ENCODE peak calls at places on chromosomes 5 and 9, in seven cellular contexts. Q is Calu3; W is NCI-H1092; F is activated CD4-positive, alpha-beta T cell treated with anti-CD3 and anti-CD28 coated beads, Interleukin-2, amount 50 U/mL, for 1 hour; D is cerebellar cortex; A is OCI-M1; X is NB4. H is an unnamed sample.

GRCh38 chr5:124103671-124104070 is 591.7 kb downstream of the CSNK1G3 start:
- DNase-seq in A (no peak), X (no peak), F (no peak), W (no peak), D (no peak), Q (no peak), H (no peak)

GRCh38 chr5:178214160-178214803 is 9.9 kb downstream of the HNRNPAB start:
- DNase-seq in Q (no peak), F (no peak), A (no peak), D (no peak), W (no peak), X (no peak), H (no peak)

GRCh38 chr9:74245871-74246552 is 251.1 kb upstream of the RORB start:
- DNase-seq in D (no peak), F (no peak), W (no peak), A (no peak), Q (no peak), X (no peak), H (peak)

GRCh38 chr5:139293504-139294371 is at the start of gene MATR3:
- DNase-seq in Q (peak), A (peak), X (peak), F (peak), D (peak), W (peak), H (peak)

GRCh38 chr9:75871624-75872023 is 18.8 kb upstream of the PCSK5 start:
- DNase-seq in W (no peak), A (no peak), D (no peak), F (no peak), X (no peak), Q (no peak), H (no peak)

GRCh38 chr5:35651002-35651756 is 33.5 kb downstream of the SPEF2 start:
- DNase-seq in D (peak), Q (peak), A (peak), W (no peak), X (peak), F (peak), H (peak)

GRCh38 chr9:128103589-128103962 is 24.0 kb downstream of the PTGES2 start:
- DNase-seq in A (no peak), Q (no peak), F (peak), X (no peak), D (no peak), W (no peak), H (no peak)

GRCh38 chr5:40317023-40317422 is 362.7 kb upstream of the PTGER4 start:
- DNase-seq in X (no peak), F (no peak), Q (no peak), D (no peak), A (no peak), W (no peak), H (no peak)

GRCh38 chr5:36613771-36614656 is 7.6 kb downstream of the SLC1A3 start:
- DNase-seq in F (no peak), A (peak), Q (no peak), X (no peak), D (no peak), W (no peak), H (no peak)

GRCh38 chr5:58963361-58963760 is 380.5 kb downstream of the RAB3C start:
- DNase-seq in A (no peak), F (no peak), D (no peak), X (no peak), Q (no peak), W (no peak), H (no peak)

GRCh38 chr5:36944607-36945225 is 68.1 kb downstream of the NIPBL start:
- DNase-seq in F (no peak), X (peak), Q (no peak), A (peak), D (peak), W (peak), H (peak)

GRCh38 chr5:157874861-157875260 is 15.9 kb upstream of the CLINT1 start:
- DNase-seq in W (no peak), Q (no peak), A (no peak), F (no peak), D (no peak), X (no peak), H (no peak)

GRCh38 chr9:113879906-113880305 is 3.8 kb downstream of the ZNF618 start:
- DNase-seq in X (no peak), Q (no peak), D (no peak), F (no peak), W (no peak), A (no peak), H (no peak)

GRCh38 chr9:137286980-137287383 is 9.5 kb downstream of the TOR4A start:
- DNase-seq in A (peak), W (peak), F (no peak), X (peak), D (peak), Q (peak), H (no peak)

GRCh38 chr5:150497274-150497988 is 10.5 kb upstream of the NDST1 start:
- DNase-seq in W (no peak), D (no peak), Q (peak), F (no peak), A (no peak), X (no peak), H (peak)

GRCh38 chr9:91207481-91207888 is 154.2 kb downstream of the AUH start:
- DNase-seq in Q (no peak), D (no peak), A (peak), W (no peak), F (no peak), X (peak), H (peak)

GRCh38 chr5:173778784-173779304 is 109.3 kb upstream of the CPEB4 start:
- DNase-seq in X (peak), Q (peak), D (no peak), A (peak), W (no peak), F (no peak), H (no peak)

GRCh38 chr5:171055881-171056454 is 194.2 kb downstream of the RANBP17 start:
- DNase-seq in A (peak), F (no peak), Q (no peak), D (no peak), X (no peak), W (no peak), H (no peak)